ENCODE peak calls at places on chromosomes 3 and 15, in nine cellular contexts. M is spleen, C is AG09309, E is fibroblast of pulmonary artery, A is coronary artery, X is vagina, T is left lung, J is tibial artery, S is brain microvascular endothelial cell. K is an unnamed sample.
A peak's percentile ranks its signal among the peaks of the same experiment; 100 is the strongest.

GRCh38 chr3:13706886-13707285 is 158.0 kb downstream of the FBLN2 start:
- DNase-seq in C (no peak), X (peak; percentile 81), T (no peak), M (peak; percentile 47), E (no peak), A (peak; percentile 52), S (no peak), J (no peak), K (no peak)

GRCh38 chr3:49276475-49277356 is at the start of gene C3orf62:
- DNase-seq in C (peak; percentile 38), E (peak; percentile 84), A (peak; percentile 95), T (peak; percentile 93), X (no peak), M (peak; percentile 96), J (peak; percentile 96), S (peak; percentile 86), K (peak; percentile 78)

GRCh38 chr15:31265871-31266711 is 60.5 kb upstream of the KLF13 start:
- DNase-seq in C (peak; percentile 17), J (peak; percentile 68), T (peak; percentile 55), X (no peak), S (no peak), E (no peak), A (peak; percentile 73), M (peak; percentile 92), K (peak; percentile 80)

GRCh38 chr3:10244004-10244403 is 4.3 kb upstream of the TATDN2 start:
- DNase-seq in J (no peak), M (no peak), C (no peak), S (no peak), A (no peak), E (no peak), T (no peak), X (no peak), K (no peak)

GRCh38 chr15:68990755-68991500 is 23.6 kb upstream of the NOX5 start:
- DNase-seq in C (no peak), J (no peak), A (peak; percentile 54), E (no peak), T (no peak), X (peak; percentile 72), M (no peak), S (no peak), K (no peak)

GRCh38 chr3:19972056-19972455 is 25.2 kb downstream of the RAB5A start:
- DNase-seq in A (no peak), X (no peak), J (no peak), T (no peak), E (peak; percentile 56), S (no peak), M (no peak), C (peak; percentile 21), K (no peak)

GRCh38 chr15:64503197-64503596 is 42.8 kb downstream of the ZNF609 start:
- DNase-seq in C (no peak), E (peak; percentile 67), A (no peak), S (peak; percentile 51), M (no peak), X (no peak), T (no peak), J (no peak), K (peak; percentile 39)

GRCh38 chr15:31260646-31261265 is 65.9 kb upstream of the KLF13 start:
- DNase-seq in M (peak; percentile 54), C (no peak), T (peak; percentile 20), S (no peak), X (peak; percentile 77), E (no peak), J (no peak), A (peak; percentile 38), K (no peak)

GRCh38 chr3:20573175-20573574 is 387.2 kb upstream of the SGO1 start:
- DNase-seq in A (no peak), X (no peak), E (peak; percentile 71), J (no peak), T (no peak), C (peak; percentile 48), S (peak; percentile 87), M (no peak), K (no peak)

GRCh38 chr3:71376911-71377310 is 206.6 kb downstream of the FOXP1 start:
- DNase-seq in X (no peak), M (no peak), A (no peak), E (no peak), S (no peak), J (no peak), T (no peak), C (no peak), K (no peak)

GRCh38 chr3:43994594-43995077 is 247.1 kb upstream of the TOPAZ1 start:
- DNase-seq in X (no peak), J (no peak), E (no peak), A (no peak), S (no peak), M (no peak), T (no peak), C (no peak), K (no peak)

GRCh38 chr3:79016587-79017380 is 751.0 kb downstream of the ROBO1 start:
- DNase-seq in T (no peak), X (no peak), J (no peak), E (peak; percentile 29), C (no peak), M (no peak), A (no peak), S (no peak), K (no peak)

GRCh38 chr3:132997404-132997803 is 40.8 kb upstream of the TMEM108 start:
- DNase-seq in M (no peak), J (no peak), X (no peak), E (no peak), C (no peak), S (no peak), T (no peak), A (no peak), K (no peak)

GRCh38 chr15:66619152-66619903 is 53.5 kb upstream of the LCTL start:
- DNase-seq in C (peak; percentile 17), J (peak; percentile 88), T (peak; percentile 65), X (no peak), E (peak; percentile 80), S (peak; percentile 69), A (peak; percentile 87), M (peak; percentile 88), K (peak; percentile 20)

GRCh38 chr3:126213376-126214044 is 33.1 kb upstream of the ALDH1L1 start:
- DNase-seq in X (no peak), M (no peak), S (no peak), J (no peak), E (no peak), T (no peak), C (no peak), A (no peak), K (no peak)

GRCh38 chr15:32765236-32765635 is 47.4 kb downstream of the GREM1 start:
- DNase-seq in C (no peak), S (no peak), E (no peak), A (no peak), M (no peak), X (no peak), T (no peak), J (no peak), K (no peak)

GRCh38 chr3:185815391-185816282 is 9.2 kb downstream of the IGF2BP2 start:
- DNase-seq in S (no peak), M (no peak), A (no peak), C (no peak), X (no peak), T (no peak), J (no peak), E (peak; percentile 62), K (no peak)

GRCh38 chr15:70853270-70853854 is 595 bp downstream of the LARP6 start:
- DNase-seq in C (no peak), S (peak; percentile 32), X (no peak), J (peak; percentile 76), A (no peak), M (no peak), T (no peak), E (peak; percentile 63), K (no peak)

GRCh38 chr3:187986514-187986934 is 167.4 kb upstream of the LPP start:
- DNase-seq in E (peak; percentile 84), T (no peak), X (no peak), J (no peak), A (no peak), M (no peak), S (peak; percentile 96), C (peak; percentile 59), K (no peak)

GRCh38 chr3:70120360-70120966 is 120.9 kb downstream of the SAMMSON start:
- DNase-seq in X (no peak), C (peak; percentile 10), S (peak; percentile 74), M (peak; percentile 77), E (peak; percentile 74), J (peak; percentile 79), T (peak; percentile 50), A (no peak), K (no peak)
- H3K4me3 ChIP-seq in X (no peak overlapping the region), C (no peak overlapping the region), S (no peak overlapping the region), M (no peak overlapping the region), E (no peak overlapping the region), J (no peak overlapping the region), T (no peak overlapping the region), A (no peak overlapping the region), K (no peak overlapping the region)

GRCh38 chr3:42068303-42069088 is 22.7 kb upstream of the TRAK1 start:
- DNase-seq in S (no peak), A (no peak), J (no peak), C (no peak), T (no peak), E (no peak), M (no peak), X (no peak), K (no peak)

GRCh38 chr3:42066516-42067181 is 24.5 kb upstream of the TRAK1 start:
- DNase-seq in J (no peak), M (peak; percentile 70), A (no peak), E (peak; percentile 84), X (no peak), C (no peak), S (peak; percentile 81), T (no peak), K (no peak)

GRCh38 chr3:42063886-42064285 is 27.3 kb upstream of the TRAK1 start:
- DNase-seq in T (no peak), J (no peak), X (no peak), C (peak; percentile 85), E (peak; percentile 61), A (no peak), M (no peak), S (peak; percentile 86), K (no peak)

GRCh38 chr3:42070089-42070885 is 20.9 kb upstream of the TRAK1 start:
- DNase-seq in J (no peak), X (no peak), E (no peak), A (no peak), C (no peak), T (no peak), S (no peak), M (no peak), K (no peak)

GRCh38 chr3:42067324-42067723 is 23.8 kb upstream of the TRAK1 start:
- DNase-seq in T (no peak), X (no peak), C (no peak), S (peak; percentile 82), A (no peak), M (no peak), J (no peak), E (peak; percentile 87), K (no peak)
- H3K4me3 ChIP-seq in T (no peak overlapping the region), X (no peak overlapping the region), C (no peak overlapping the region), S (no peak overlapping the region), A (peak overlapping the region; percentile 29), M (no peak overlapping the region), J (no peak overlapping the region), E (no peak overlapping the region), K (no peak overlapping the region)

GRCh38 chr15:62452016-62452415 is 286.9 kb upstream of the C2CD4B start:
- DNase-seq in X (no peak), A (no peak), T (no peak), S (no peak), J (no peak), M (no peak), C (no peak), E (no peak), K (no peak)
- H3K4me3 ChIP-seq in X (no peak overlapping the region), A (no peak overlapping the region), T (no peak overlapping the region), S (no peak overlapping the region), J (no peak overlapping the region), M (no peak overlapping the region), C (no peak overlapping the region), E (no peak overlapping the region), K (no peak overlapping the region)

GRCh38 chr3:93973160-93974126 is at the start of gene PROS1:
- DNase-seq in J (peak; percentile 89), E (peak; percentile 93), C (peak; percentile 23), S (peak; percentile 58), A (peak; percentile 87), X (no peak), T (peak; percentile 88), M (peak; percentile 92), K (peak; percentile 41)
- H3K4me3 ChIP-seq in J (peak within 1 kb of the TSS; percentile 58), E (peak within 1 kb of the TSS; percentile 75), C (peak within 1 kb of the TSS; percentile 43), S (peak within 1 kb of the TSS; percentile 64), A (peak within 1 kb of the TSS; percentile 77), X (peak within 1 kb of the TSS; percentile 53), T (peak within 1 kb of the TSS; percentile 52), M (peak within 1 kb of the TSS; percentile 45), K (peak within 1 kb of the TSS; percentile 52)